ENCODE peak calls at places on chromosome 22, in ten cellular contexts. D is heart left ventricle, E is ovary, W is A549, L is esophagus squamous epithelium, Y is HCT116, Z is tibial nerve, V is upper lobe of left lung, X is adrenal gland, C is uterus. I is an unnamed sample.

GRCh38 chr22:29032584-29032983 is 29.0 kb downstream of the C22orf31 start:
- DNase-seq in D (no peak), E (no peak), W (no peak), L (no peak), Y (no peak), Z (no peak), V (peak), X (peak), C (peak), I (no peak)

GRCh38 chr22:43312608-43313007 is 30.6 kb downstream of the SCUBE1 start:
- DNase-seq in D (peak), E (no peak), W (no peak), L (no peak), Y (no peak), Z (no peak), V (no peak), X (no peak), C (no peak), I (no peak)

GRCh38 chr22:41656515-41656914 is 32.2 kb downstream of the SNU13 start:
- DNase-seq in D (no peak), E (no peak), W (no peak), L (no peak), Y (no peak), Z (no peak), V (no peak), X (no peak), C (no peak), I (peak)

GRCh38 chr22:17706451-17706900 is 67.8 kb downstream of the BID start:
- DNase-seq in D (peak), E (no peak), W (peak), L (no peak), Y (peak), Z (peak), V (peak), X (peak), C (peak), I (peak)

GRCh38 chr22:41368543-41368817 is 13.3 kb upstream of the TEF start:
- DNase-seq in D (no peak), E (no peak), W (no peak), L (no peak), Y (no peak), Z (no peak), V (no peak), X (no peak), C (no peak), I (no peak)

GRCh38 chr22:36595968-36596367 is 67.0 kb upstream of the EIF3D start:
- DNase-seq in D (no peak), E (no peak), W (no peak), L (no peak), Y (no peak), Z (no peak), V (no peak), X (no peak), C (no peak), I (no peak)

GRCh38 chr22:35154937-35155387 is 89.0 kb downstream of the ISX start:
- DNase-seq in D (peak), E (peak), W (peak), L (no peak), Y (peak), Z (peak), V (peak), X (peak), C (peak), I (peak)

GRCh38 chr22:49052023-49052538 is 775.6 kb downstream of the BRD1 start:
- DNase-seq in D (no peak), E (peak), W (no peak), L (no peak), Y (no peak), Z (no peak), V (no peak), X (peak), C (no peak), I (no peak)

GRCh38 chr22:26713823-26714449 is 56.5 kb downstream of the MIAT start:
- DNase-seq in D (no peak), E (no peak), W (no peak), L (no peak), Y (no peak), Z (no peak), V (no peak), X (peak), C (no peak), I (no peak)

GRCh38 chr22:49263101-49263500 is 564.6 kb downstream of the BRD1 start:
- DNase-seq in D (no peak), E (no peak), W (no peak), L (no peak), Y (no peak), Z (no peak), V (no peak), X (no peak), C (no peak), I (no peak)

DNA sequence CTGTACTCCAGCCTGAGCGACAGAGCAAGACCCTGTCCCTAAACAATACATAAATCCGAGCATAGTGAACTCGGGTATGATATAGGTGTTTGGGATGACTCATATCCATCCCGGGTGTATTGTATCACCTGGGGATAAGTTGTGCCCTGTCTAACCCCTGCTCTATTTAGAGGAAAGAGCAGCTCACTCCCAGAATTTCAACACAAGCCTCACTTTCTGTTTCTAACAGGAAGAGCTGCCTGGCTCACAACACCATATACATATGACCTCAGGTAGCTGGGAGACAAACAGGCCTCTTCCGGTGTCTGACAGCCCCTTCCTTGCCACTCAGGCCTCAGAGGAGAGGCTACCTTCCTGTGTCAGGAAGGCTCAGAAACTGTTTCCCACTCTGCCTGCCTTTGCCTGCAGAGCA is 9.9 kb upstream of the MICALL1 start:
- DNase-seq in D (no peak), E (no peak), W (no peak), L (no peak), Y (no peak), Z (no peak), V (peak), X (no peak), C (no peak), I (no peak)
- TF ChIP-seq POLR2A in D (no peak), E (no peak), W (no peak), L (no peak), Y (no peak), Z (no peak), V (no peak), X (no peak), C (no peak), I (no peak)

GRCh38 chr22:40014661-40015255 is 20.0 kb downstream of the FAM83F start:
- DNase-seq in D (no peak), E (no peak), W (no peak), L (no peak), Y (no peak), Z (no peak), V (no peak), X (no peak), C (no peak), I (no peak)
- TF ChIP-seq POLR2A in D (no peak), E (no peak), W (no peak), L (no peak), Y (no peak), Z (no peak), V (no peak), X (no peak), C (no peak), I (no peak)

DNA sequence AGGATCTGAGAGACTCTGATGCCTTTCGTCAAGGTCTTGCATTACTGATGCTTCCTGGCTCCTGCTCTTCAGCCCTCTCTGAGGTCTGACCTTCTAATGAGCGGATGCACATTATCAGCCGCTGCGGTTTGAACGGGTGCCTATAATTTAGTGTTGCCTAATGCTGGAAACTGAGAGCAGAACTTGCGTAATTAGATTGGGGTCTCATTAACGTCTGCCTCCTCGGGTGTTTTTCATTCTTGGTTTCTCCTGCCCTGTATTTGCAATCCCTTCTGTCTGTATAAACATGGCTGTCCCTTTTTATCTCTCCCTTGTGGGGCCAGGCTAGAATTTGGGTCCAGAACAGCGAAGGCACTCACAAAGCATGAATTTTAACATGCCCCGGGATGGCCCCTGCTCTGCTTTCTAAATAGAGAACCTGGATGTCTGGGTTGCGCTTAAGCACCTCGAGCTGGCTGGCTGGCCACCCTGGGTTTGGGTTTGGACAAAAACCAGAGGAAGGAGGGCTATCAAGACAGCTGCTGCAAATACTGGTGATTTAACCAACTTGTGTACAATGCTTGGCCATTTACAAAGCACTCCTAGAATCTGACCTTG is 118.6 kb downstream of the TIMP3 start:
- DNase-seq in D (peak), E (peak), W (no peak), L (no peak), Y (no peak), Z (peak), V (no peak), X (peak), C (peak), I (no peak)
- TF ChIP-seq POLR2A in D (no peak), E (no peak), W (no peak), L (no peak), Y (no peak), Z (no peak), V (no peak), X (no peak), C (no peak), I (no peak)

GRCh38 chr22:46652081-46652929 is 32.1 kb downstream of the GRAMD4 start:
- DNase-seq in D (peak), E (peak), W (no peak), L (no peak), Y (no peak), Z (no peak), V (no peak), X (peak), C (no peak), I (no peak)
- TF ChIP-seq POLR2A in D (no peak), E (no peak), W (no peak), L (no peak), Y (no peak), Z (no peak), V (no peak), X (no peak), C (no peak), I (no peak)

GRCh38 chr22:21951062-21951461 is 1.6 kb downstream of the PPM1F start:
- DNase-seq in D (no peak), E (no peak), W (no peak), L (no peak), Y (no peak), Z (no peak), V (no peak), X (no peak), C (no peak), I (no peak)

GRCh38 chr22:21951931-21952465 is 650 bp downstream of the PPM1F start:
- DNase-seq in D (peak), E (peak), W (no peak), L (no peak), Y (no peak), Z (no peak), V (peak), X (peak), C (no peak), I (peak)

GRCh38 chr22:21949569-21949918 is 3.1 kb downstream of the PPM1F start:
- DNase-seq in D (no peak), E (no peak), W (no peak), L (no peak), Y (no peak), Z (no peak), V (no peak), X (no peak), C (no peak), I (no peak)

GRCh38 chr22:21949948-21950347 is 2.7 kb downstream of the PPM1F start:
- DNase-seq in D (no peak), E (no peak), W (no peak), L (no peak), Y (no peak), Z (no peak), V (no peak), X (no peak), C (no peak), I (no peak)

GRCh38 chr22:21952586-21953571 is at the start of gene PPM1F:
- DNase-seq in D (peak), E (peak), W (peak), L (peak), Y (no peak), Z (peak), V (peak), X (peak), C (peak), I (peak)
- TF ChIP-seq POLR2A in D (peak), E (no peak), W (peak), L (no peak), Y (peak), Z (peak), V (peak), X (no peak), C (no peak), I (no peak)

DNA sequence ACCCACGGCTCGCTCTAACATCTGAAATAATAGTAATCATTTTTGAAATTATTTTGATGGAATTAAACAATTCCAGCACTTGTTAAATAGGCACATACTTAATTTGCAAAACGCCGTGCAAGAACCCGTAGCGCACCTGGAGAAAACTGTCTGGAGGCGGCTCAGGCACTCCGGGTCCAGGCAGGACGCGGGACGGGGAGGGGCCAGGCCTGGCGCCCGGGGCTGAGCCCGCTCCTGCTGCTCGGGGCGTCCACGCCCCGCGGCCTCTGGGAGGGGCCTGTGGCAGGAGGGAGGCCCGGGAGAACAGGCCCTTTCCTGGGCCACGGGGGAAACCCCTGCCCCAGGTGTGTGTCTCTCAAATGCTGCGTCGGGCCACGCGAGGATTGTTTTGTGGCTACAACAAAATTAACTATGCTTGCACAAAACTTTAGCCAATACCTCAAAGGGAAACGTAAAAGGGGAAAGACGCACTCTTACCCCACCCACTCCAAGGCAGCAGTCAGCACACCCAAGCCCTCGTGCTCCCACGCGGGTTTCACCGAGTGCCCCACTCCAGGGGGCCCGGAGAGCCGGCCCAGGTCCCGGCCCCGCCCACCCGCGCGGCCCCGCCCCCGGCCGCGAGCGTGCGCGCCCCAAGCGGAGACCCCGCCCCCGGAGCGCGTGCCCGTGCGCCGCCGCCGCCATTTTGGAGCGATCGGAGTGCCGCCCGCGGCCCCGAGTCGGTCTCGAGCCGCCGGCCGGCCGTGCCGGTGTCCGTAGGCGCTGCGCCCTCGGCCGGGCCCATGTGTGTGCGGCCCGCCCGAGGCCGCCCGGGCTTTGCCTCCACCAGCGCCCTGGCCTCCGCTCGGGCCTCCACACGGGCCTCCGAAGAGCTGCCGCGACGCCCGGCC is at the start of gene PPP6R2:
- DNase-seq in D (peak), E (peak), W (no peak), L (no peak), Y (no peak), Z (peak), V (peak), X (peak), C (peak), I (peak)
- TF ChIP-seq POLR2A in D (peak), E (peak), W (no peak), L (no peak), Y (no peak), Z (no peak), V (peak), X (peak), C (peak), I (peak)

GRCh38 chr22:38505595-38506117 is 455 bp downstream of the DDX17 start:
- DNase-seq in D (peak), E (peak), W (peak), L (no peak), Y (no peak), Z (peak), V (peak), X (peak), C (peak), I (peak)

GRCh38 chr22:38501797-38502672 is 4.1 kb downstream of the DDX17 start:
- DNase-seq in D (no peak), E (no peak), W (no peak), L (no peak), Y (no peak), Z (no peak), V (no peak), X (no peak), C (no peak), I (no peak)

GRCh38 chr22:38503021-38503420 is 3.1 kb downstream of the DDX17 start:
- DNase-seq in D (no peak), E (no peak), W (no peak), L (no peak), Y (no peak), Z (no peak), V (no peak), X (no peak), C (no peak), I (no peak)

GRCh38 chr22:38504731-38505594 is 1.1 kb downstream of the DDX17 start:
- DNase-seq in D (peak), E (peak), W (no peak), L (no peak), Y (no peak), Z (peak), V (peak), X (peak), C (peak), I (peak)

GRCh38 chr22:38506118-38506962 is at the start of gene DDX17:
- DNase-seq in D (peak), E (peak), W (peak), L (peak), Y (peak), Z (peak), V (peak), X (peak), C (peak), I (peak)
- TF ChIP-seq POLR2A in D (peak), E (peak), W (peak), L (no peak), Y (peak), Z (peak), V (peak), X (peak), C (peak), I (peak)

DNA sequence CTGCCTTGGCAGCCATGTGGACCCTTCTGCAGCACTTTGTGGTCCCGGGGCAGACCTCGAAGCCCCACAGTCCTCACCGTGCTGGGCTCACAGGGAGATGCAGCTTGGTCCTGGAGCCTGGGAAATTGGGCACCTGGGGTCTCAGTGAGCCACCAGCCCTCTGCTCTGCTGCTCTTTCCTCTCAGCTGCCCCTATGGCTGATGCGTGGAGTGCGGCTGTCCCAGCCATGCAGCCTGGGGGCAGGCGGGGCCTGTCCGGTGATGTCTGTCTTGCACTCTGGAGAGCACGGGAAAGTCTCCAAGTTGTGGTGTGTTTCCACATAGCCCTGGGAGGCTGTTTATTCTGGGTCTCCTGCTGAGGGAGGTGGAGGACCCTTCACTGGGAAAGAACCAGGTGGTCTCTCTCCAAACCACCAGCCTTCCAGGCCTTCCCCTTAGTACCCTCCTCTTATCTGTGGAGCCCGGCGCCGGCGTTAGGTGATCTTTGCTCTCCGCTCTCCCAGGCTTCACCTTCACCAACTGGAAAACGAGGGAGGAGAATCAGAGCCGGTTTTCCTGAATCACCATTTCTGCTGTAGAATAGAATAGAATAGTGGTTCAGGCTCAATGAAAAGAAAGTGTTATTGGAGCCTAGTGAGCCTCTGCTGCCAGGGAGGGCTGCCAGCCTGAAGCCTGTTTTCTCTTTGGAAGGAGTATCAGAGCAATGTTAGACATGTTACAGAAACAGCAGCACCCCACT is 41.2 kb upstream of the GRAMD4 start:
- DNase-seq in D (peak), E (no peak), W (no peak), L (no peak), Y (no peak), Z (peak), V (peak), X (peak), C (no peak), I (no peak)
- TF ChIP-seq POLR2A in D (peak), E (no peak), W (no peak), L (no peak), Y (no peak), Z (no peak), V (peak), X (no peak), C (no peak), I (no peak)